ENCODE peak calls at places on chromosomes 3 and 15, in ten cellular contexts. One of them, this sample, is unnamed.

GRCh38 chr3:191321019-191321767 is 8.0 kb upstream of the CCDC50 start:
- DNase-seq in cardiac fibroblast: no peak
- DNase-seq in CD8-positive, alpha-beta T cell: no peak
- DNase-seq in HFFc6: no peak
- DNase-seq in amniotic stem cell: no peak
- DNase-seq in adipocyte: no peak
- DNase-seq in heart left ventricle: no peak
- DNase-seq in mucosa of descending colon: no peak
- DNase-seq in T follicular helper cell: no peak
- DNase-seq in CD4-positive, alpha-beta memory T cell: no peak
- DNase-seq in this sample: no peak

GRCh38 chr3:19945405-19946290 is 1.2 kb upstream of the RAB5A start:
- DNase-seq in T follicular helper cell: no peak
- DNase-seq in HFFc6: no peak
- DNase-seq in mucosa of descending colon: peak; percentile 45
- DNase-seq in amniotic stem cell: no peak
- DNase-seq in heart left ventricle: no peak
- DNase-seq in adipocyte: no peak
- DNase-seq in CD8-positive, alpha-beta T cell: peak; percentile 9
- DNase-seq in cardiac fibroblast: peak; percentile 4
- DNase-seq in CD4-positive, alpha-beta memory T cell: no peak
- DNase-seq in this sample: no peak

GRCh38 chr3:141454906-141455602 is 31.8 kb upstream of the RASA2 start:
- DNase-seq in heart left ventricle: no peak
- DNase-seq in T follicular helper cell: no peak
- DNase-seq in cardiac fibroblast: peak; percentile 87
- DNase-seq in CD8-positive, alpha-beta T cell: peak; percentile 18
- DNase-seq in HFFc6: peak; percentile 88
- DNase-seq in CD4-positive, alpha-beta memory T cell: peak; percentile 50
- DNase-seq in adipocyte: peak; percentile 87
- DNase-seq in amniotic stem cell: peak; percentile 57
- DNase-seq in mucosa of descending colon: no peak
- DNase-seq in this sample: peak; percentile 56

GRCh38 chr3:51436998-51437639 is 46.0 kb downstream of the RBM15B start:
- DNase-seq in HFFc6: no peak
- DNase-seq in adipocyte: no peak
- DNase-seq in CD4-positive, alpha-beta memory T cell: no peak
- DNase-seq in amniotic stem cell: no peak
- DNase-seq in CD8-positive, alpha-beta T cell: no peak
- DNase-seq in heart left ventricle: no peak
- DNase-seq in mucosa of descending colon: no peak
- DNase-seq in T follicular helper cell: no peak
- DNase-seq in cardiac fibroblast: no peak
- DNase-seq in this sample: no peak

GRCh38 chr3:133038089-133038730 is at the start of gene TMEM108:
- DNase-seq in T follicular helper cell: no peak
- DNase-seq in mucosa of descending colon: peak; percentile 64
- DNase-seq in CD4-positive, alpha-beta memory T cell: no peak
- DNase-seq in cardiac fibroblast: peak; percentile 36
- DNase-seq in CD8-positive, alpha-beta T cell: no peak
- DNase-seq in HFFc6: no peak
- DNase-seq in heart left ventricle: peak; percentile 79
- DNase-seq in amniotic stem cell: no peak
- DNase-seq in adipocyte: peak; percentile 58
- DNase-seq in this sample: no peak

GRCh38 chr15:67110400-67110799 is 45.0 kb downstream of the SMAD3 start:
- DNase-seq in cardiac fibroblast: no peak
- DNase-seq in HFFc6: no peak
- DNase-seq in adipocyte: no peak
- DNase-seq in CD8-positive, alpha-beta T cell: no peak
- DNase-seq in T follicular helper cell: no peak
- DNase-seq in amniotic stem cell: no peak
- DNase-seq in mucosa of descending colon: no peak
- DNase-seq in CD4-positive, alpha-beta memory T cell: no peak
- DNase-seq in heart left ventricle: no peak
- DNase-seq in this sample: no peak

GRCh38 chr3:172647823-172648222 is 63.0 kb downstream of the NCEH1 start:
- DNase-seq in CD4-positive, alpha-beta memory T cell: no peak
- DNase-seq in adipocyte: no peak
- DNase-seq in T follicular helper cell: no peak
- DNase-seq in HFFc6: no peak
- DNase-seq in cardiac fibroblast: no peak
- DNase-seq in amniotic stem cell: no peak
- DNase-seq in CD8-positive, alpha-beta T cell: no peak
- DNase-seq in mucosa of descending colon: no peak
- DNase-seq in heart left ventricle: no peak
- DNase-seq in this sample: no peak

GRCh38 chr3:46163551-46163981 is 44.5 kb downstream of the CCR1 start:
- DNase-seq in T follicular helper cell: no peak
- DNase-seq in adipocyte: peak; percentile 15
- DNase-seq in mucosa of descending colon: no peak
- DNase-seq in heart left ventricle: no peak
- DNase-seq in CD4-positive, alpha-beta memory T cell: no peak
- DNase-seq in cardiac fibroblast: no peak
- DNase-seq in HFFc6: no peak
- DNase-seq in CD8-positive, alpha-beta T cell: no peak
- DNase-seq in amniotic stem cell: no peak
- DNase-seq in this sample: no peak

GRCh38 chr3:99172736-99173657 is 271.5 kb upstream of the DCBLD2 start:
- DNase-seq in cardiac fibroblast: peak; percentile 90
- DNase-seq in CD8-positive, alpha-beta T cell: no peak
- DNase-seq in adipocyte: peak; percentile 84
- DNase-seq in HFFc6: peak; percentile 71
- DNase-seq in mucosa of descending colon: no peak
- DNase-seq in CD4-positive, alpha-beta memory T cell: no peak
- DNase-seq in amniotic stem cell: peak; percentile 14
- DNase-seq in heart left ventricle: peak; percentile 38
- DNase-seq in T follicular helper cell: no peak
- DNase-seq in this sample: no peak

GRCh38 chr3:196997311-196997710 is 28.7 kb upstream of the PIGZ start:
- DNase-seq in cardiac fibroblast: no peak
- DNase-seq in adipocyte: no peak
- DNase-seq in heart left ventricle: no peak
- DNase-seq in T follicular helper cell: no peak
- DNase-seq in CD8-positive, alpha-beta T cell: no peak
- DNase-seq in CD4-positive, alpha-beta memory T cell: no peak
- DNase-seq in amniotic stem cell: no peak
- DNase-seq in mucosa of descending colon: peak; percentile 3
- DNase-seq in HFFc6: no peak
- DNase-seq in this sample: no peak

GRCh38 chr3:176514297-176514696 is 683.0 kb downstream of the TBL1XR1 start:
- DNase-seq in CD4-positive, alpha-beta memory T cell: no peak
- DNase-seq in CD8-positive, alpha-beta T cell: no peak
- DNase-seq in HFFc6: no peak
- DNase-seq in heart left ventricle: no peak
- DNase-seq in cardiac fibroblast: peak; percentile 66
- DNase-seq in T follicular helper cell: no peak
- DNase-seq in amniotic stem cell: peak; percentile 23
- DNase-seq in adipocyte: peak; percentile 79
- DNase-seq in mucosa of descending colon: no peak
- DNase-seq in this sample: no peak

GRCh38 chr15:98779463-98780071 is 131.2 kb downstream of the IGF1R start:
- DNase-seq in amniotic stem cell: peak; percentile 29
- DNase-seq in mucosa of descending colon: peak; percentile 91
- DNase-seq in T follicular helper cell: peak; percentile 56
- DNase-seq in heart left ventricle: peak; percentile 79
- DNase-seq in cardiac fibroblast: peak; percentile 76
- DNase-seq in HFFc6: peak; percentile 65
- DNase-seq in CD4-positive, alpha-beta memory T cell: peak; percentile 58
- DNase-seq in adipocyte: peak; percentile 88
- DNase-seq in CD8-positive, alpha-beta T cell: peak; percentile 80
- DNase-seq in this sample: peak; percentile 74

GRCh38 chr3:119990888-119991287 is 103.4 kb downstream of the GSK3B start:
- DNase-seq in CD4-positive, alpha-beta memory T cell: no peak
- DNase-seq in HFFc6: peak; percentile 34
- DNase-seq in mucosa of descending colon: no peak
- DNase-seq in T follicular helper cell: no peak
- DNase-seq in heart left ventricle: no peak
- DNase-seq in cardiac fibroblast: peak; percentile 21
- DNase-seq in CD8-positive, alpha-beta T cell: no peak
- DNase-seq in amniotic stem cell: no peak
- DNase-seq in adipocyte: peak; percentile 19
- DNase-seq in this sample: no peak

GRCh38 chr15:60580650-60581415 is 101.9 kb upstream of the ICE2 start:
- DNase-seq in T follicular helper cell: peak; percentile 55
- DNase-seq in cardiac fibroblast: no peak
- DNase-seq in HFFc6: no peak
- DNase-seq in amniotic stem cell: no peak
- DNase-seq in adipocyte: no peak
- DNase-seq in heart left ventricle: no peak
- DNase-seq in mucosa of descending colon: no peak
- DNase-seq in CD4-positive, alpha-beta memory T cell: peak; percentile 88
- DNase-seq in CD8-positive, alpha-beta T cell: peak; percentile 52
- DNase-seq in this sample: peak; percentile 86

GRCh38 chr15:60091150-60091549 is 87.0 kb downstream of the FOXB1 start:
- DNase-seq in cardiac fibroblast: peak; percentile 88
- DNase-seq in CD8-positive, alpha-beta T cell: no peak
- DNase-seq in T follicular helper cell: no peak
- DNase-seq in CD4-positive, alpha-beta memory T cell: no peak
- DNase-seq in adipocyte: peak; percentile 88
- DNase-seq in mucosa of descending colon: no peak
- DNase-seq in HFFc6: peak; percentile 49
- DNase-seq in amniotic stem cell: peak; percentile 42
- DNase-seq in heart left ventricle: no peak
- DNase-seq in this sample: no peak

GRCh38 chr15:51403946-51404695 is 62.7 kb downstream of the GLDN start:
- DNase-seq in CD8-positive, alpha-beta T cell: no peak
- DNase-seq in mucosa of descending colon: no peak
- DNase-seq in amniotic stem cell: no peak
- DNase-seq in CD4-positive, alpha-beta memory T cell: no peak
- DNase-seq in adipocyte: no peak
- DNase-seq in T follicular helper cell: no peak
- DNase-seq in heart left ventricle: no peak
- DNase-seq in HFFc6: no peak
- DNase-seq in cardiac fibroblast: no peak
- DNase-seq in this sample: no peak

GRCh38 chr3:46929324-46929723 is 47.2 kb downstream of the CCDC12 start:
- DNase-seq in CD4-positive, alpha-beta memory T cell: no peak
- DNase-seq in CD8-positive, alpha-beta T cell: no peak
- DNase-seq in T follicular helper cell: no peak
- DNase-seq in amniotic stem cell: no peak
- DNase-seq in HFFc6: no peak
- DNase-seq in adipocyte: no peak
- DNase-seq in mucosa of descending colon: peak; percentile 70
- DNase-seq in heart left ventricle: peak; percentile 79
- DNase-seq in cardiac fibroblast: no peak
- DNase-seq in this sample: no peak

GRCh38 chr3:183829466-183829865 is 4.1 kb upstream of the MAP6D1 start:
- DNase-seq in CD8-positive, alpha-beta T cell: no peak
- DNase-seq in heart left ventricle: no peak
- DNase-seq in mucosa of descending colon: no peak
- DNase-seq in cardiac fibroblast: no peak
- DNase-seq in adipocyte: no peak
- DNase-seq in HFFc6: no peak
- DNase-seq in CD4-positive, alpha-beta memory T cell: no peak
- DNase-seq in amniotic stem cell: no peak
- DNase-seq in T follicular helper cell: no peak
- DNase-seq in this sample: no peak

GRCh38 chr3:159829056-159829995 is 159.3 kb upstream of the IL12A start:
- DNase-seq in mucosa of descending colon: peak; percentile 75
- DNase-seq in HFFc6: peak; percentile 76
- DNase-seq in heart left ventricle: no peak
- DNase-seq in adipocyte: peak; percentile 94
- DNase-seq in T follicular helper cell: no peak
- DNase-seq in amniotic stem cell: no peak
- DNase-seq in CD8-positive, alpha-beta T cell: no peak
- DNase-seq in CD4-positive, alpha-beta memory T cell: no peak
- DNase-seq in cardiac fibroblast: peak; percentile 81
- DNase-seq in this sample: no peak

GRCh38 chr3:105327662-105328337 is 38.9 kb upstream of the ALCAM start:
- DNase-seq in T follicular helper cell: no peak
- DNase-seq in CD4-positive, alpha-beta memory T cell: no peak
- DNase-seq in amniotic stem cell: no peak
- DNase-seq in CD8-positive, alpha-beta T cell: no peak
- DNase-seq in heart left ventricle: no peak
- DNase-seq in cardiac fibroblast: no peak
- DNase-seq in mucosa of descending colon: no peak
- DNase-seq in HFFc6: no peak
- DNase-seq in adipocyte: peak; percentile 96
- DNase-seq in this sample: no peak

GRCh38 chr15:59148160-59148810 is 43.3 kb downstream of the CCNB2 start:
- DNase-seq in HFFc6: peak; percentile 36
- DNase-seq in cardiac fibroblast: peak; percentile 60
- DNase-seq in CD4-positive, alpha-beta memory T cell: no peak
- DNase-seq in T follicular helper cell: no peak
- DNase-seq in adipocyte: peak; percentile 63
- DNase-seq in mucosa of descending colon: no peak
- DNase-seq in heart left ventricle: no peak
- DNase-seq in CD8-positive, alpha-beta T cell: no peak
- DNase-seq in amniotic stem cell: no peak
- DNase-seq in this sample: no peak

GRCh38 chr3:45896956-45897355 is 10.6 kb downstream of the CCR9 start:
- DNase-seq in CD4-positive, alpha-beta memory T cell: no peak
- DNase-seq in HFFc6: peak; percentile 19
- DNase-seq in cardiac fibroblast: peak; percentile 32
- DNase-seq in amniotic stem cell: no peak
- DNase-seq in heart left ventricle: no peak
- DNase-seq in CD8-positive, alpha-beta T cell: no peak
- DNase-seq in mucosa of descending colon: no peak
- DNase-seq in T follicular helper cell: no peak
- DNase-seq in adipocyte: peak; percentile 80
- DNase-seq in this sample: no peak

GRCh38 chr3:53164911-53165310 is 3.9 kb downstream of the PRKCD start:
- DNase-seq in amniotic stem cell: no peak
- DNase-seq in cardiac fibroblast: no peak
- DNase-seq in HFFc6: no peak
- DNase-seq in CD8-positive, alpha-beta T cell: no peak
- DNase-seq in mucosa of descending colon: no peak
- DNase-seq in T follicular helper cell: no peak
- DNase-seq in CD4-positive, alpha-beta memory T cell: no peak
- DNase-seq in heart left ventricle: no peak
- DNase-seq in adipocyte: no peak
- DNase-seq in this sample: no peak